ENCODE peak calls at places on chromosomes 4 and X, in ten cellular contexts. One of them, this sample, is unnamed.

GRCh38 chr4:56531823-56532222 is 26.2 kb downstream of the ARL9 start:
- DNase-seq in GM04503: no peak
- DNase-seq in aorta: no peak
- DNase-seq in CD4-positive, alpha-beta T cell: no peak
- DNase-seq in body of pancreas: no peak
- DNase-seq in cerebellar cortex: no peak
- DNase-seq in NCI-H69: no peak
- DNase-seq in iris pigment epithelial cell: peak
- DNase-seq in substantia nigra: no peak
- DNase-seq in PC-3: no peak
- DNase-seq in this sample: no peak

GRCh38 chrX:3516051-3516541 is 169.6 kb upstream of the MXRA5 start:
- DNase-seq in iris pigment epithelial cell: peak
- DNase-seq in GM04503: no peak
- DNase-seq in body of pancreas: no peak
- DNase-seq in NCI-H69: no peak
- DNase-seq in CD4-positive, alpha-beta T cell: no peak
- DNase-seq in substantia nigra: no peak
- DNase-seq in aorta: no peak
- DNase-seq in PC-3: no peak
- DNase-seq in cerebellar cortex: no peak
- DNase-seq in this sample: no peak

GRCh38 chr4:88276952-88277710 is 7.2 kb downstream of the PPM1K start:
- DNase-seq in CD4-positive, alpha-beta T cell: no peak
- DNase-seq in NCI-H69: no peak
- DNase-seq in PC-3: no peak
- DNase-seq in aorta: no peak
- DNase-seq in GM04503: no peak
- DNase-seq in cerebellar cortex: no peak
- DNase-seq in iris pigment epithelial cell: no peak
- DNase-seq in body of pancreas: no peak
- DNase-seq in substantia nigra: no peak
- DNase-seq in this sample: no peak

GRCh38 chr4:70943115-70943514 is 40.9 kb downstream of the MOB1B start:
- DNase-seq in cerebellar cortex: no peak
- DNase-seq in NCI-H69: no peak
- DNase-seq in PC-3: no peak
- DNase-seq in substantia nigra: no peak
- DNase-seq in body of pancreas: no peak
- DNase-seq in GM04503: no peak
- DNase-seq in CD4-positive, alpha-beta T cell: no peak
- DNase-seq in aorta: no peak
- DNase-seq in iris pigment epithelial cell: no peak
- DNase-seq in this sample: no peak

GRCh38 chr4:36267491-36268254 is 13.7 kb upstream of the DTHD1 start:
- DNase-seq in aorta: no peak
- DNase-seq in iris pigment epithelial cell: no peak
- DNase-seq in PC-3: no peak
- DNase-seq in GM04503: no peak
- DNase-seq in body of pancreas: no peak
- DNase-seq in NCI-H69: no peak
- DNase-seq in cerebellar cortex: no peak
- DNase-seq in CD4-positive, alpha-beta T cell: no peak
- DNase-seq in substantia nigra: no peak
- DNase-seq in this sample: no peak

GRCh38 chrX:8043546-8043945 is 116.3 kb upstream of the PNPLA4 start:
- DNase-seq in substantia nigra: no peak
- DNase-seq in aorta: no peak
- DNase-seq in iris pigment epithelial cell: no peak
- DNase-seq in PC-3: no peak
- DNase-seq in body of pancreas: no peak
- DNase-seq in CD4-positive, alpha-beta T cell: no peak
- DNase-seq in NCI-H69: no peak
- DNase-seq in GM04503: no peak
- DNase-seq in cerebellar cortex: no peak
- DNase-seq in this sample: no peak

GRCh38 chr4:105057370-105058096 is 89.1 kb upstream of the TET2 start:
- DNase-seq in aorta: no peak
- DNase-seq in iris pigment epithelial cell: no peak
- DNase-seq in CD4-positive, alpha-beta T cell: no peak
- DNase-seq in NCI-H69: no peak
- DNase-seq in PC-3: no peak
- DNase-seq in body of pancreas: no peak
- DNase-seq in cerebellar cortex: no peak
- DNase-seq in substantia nigra: no peak
- DNase-seq in GM04503: no peak
- DNase-seq in this sample: no peak

GRCh38 chrX:81294101-81294500 is 92.2 kb downstream of the SH3BGRL start:
- DNase-seq in GM04503: no peak
- DNase-seq in PC-3: no peak
- DNase-seq in iris pigment epithelial cell: no peak
- DNase-seq in aorta: no peak
- DNase-seq in CD4-positive, alpha-beta T cell: no peak
- DNase-seq in body of pancreas: no peak
- DNase-seq in NCI-H69: no peak
- DNase-seq in cerebellar cortex: no peak
- DNase-seq in substantia nigra: no peak
- DNase-seq in this sample: no peak

GRCh38 chr4:26995316-26995715 is 134.7 kb downstream of the STIM2 start:
- DNase-seq in GM04503: no peak
- DNase-seq in aorta: no peak
- DNase-seq in iris pigment epithelial cell: no peak
- DNase-seq in substantia nigra: no peak
- DNase-seq in NCI-H69: no peak
- DNase-seq in CD4-positive, alpha-beta T cell: no peak
- DNase-seq in cerebellar cortex: no peak
- DNase-seq in body of pancreas: no peak
- DNase-seq in PC-3: no peak
- DNase-seq in this sample: no peak